ENCODE peak calls at places on chromosome 13, in eight cellular contexts. W is naive thymus-derived CD4-positive, alpha-beta T cell; F is EH; K is A549; P is cardiac muscle cell; L is GM13976; J is epithelial cell of esophagus; U is CD4-positive, alpha-beta T cell. Y is an unnamed sample.

GRCh38 chr13:84649853-84650252 is 767.6 kb upstream of the SLITRK1 start:
- DNase-seq in W (no peak), F (peak), K (no peak), P (no peak), L (no peak), J (peak), U (no peak), Y (no peak)

GRCh38 chr13:39571502-39572092 is 31.4 kb downstream of the LHFPL6 start:
- DNase-seq in W (no peak), F (no peak), K (no peak), P (no peak), L (no peak), J (no peak), U (no peak), Y (no peak)

GRCh38 chr13:98706446-98707110 is 45.9 kb downstream of the SLC15A1 start:
- DNase-seq in W (no peak), F (no peak), K (peak), P (peak), L (no peak), J (peak), U (no peak), Y (no peak)

GRCh38 chr13:66405908-66406802 is 824.0 kb downstream of the PCDH9 start:
- DNase-seq in W (no peak), F (peak), K (no peak), P (peak), L (no peak), J (peak), U (no peak), Y (no peak)

GRCh38 chr13:75326173-75327131 is 155.5 kb downstream of the TBC1D4 start:
- DNase-seq in W (peak), F (peak), K (no peak), P (peak), L (peak), J (peak), U (peak), Y (no peak)

GRCh38 chr13:87128006-87128405 is 543.2 kb upstream of the SLITRK5 start:
- DNase-seq in W (no peak), F (no peak), K (no peak), P (peak), L (no peak), J (peak), U (no peak), Y (no peak)

GRCh38 chr13:110700186-110700585 is 5.7 kb downstream of the CARS2 start:
- DNase-seq in W (no peak), F (no peak), K (no peak), P (no peak), L (no peak), J (no peak), U (no peak), Y (no peak)

GRCh38 chr13:34108396-34108795 is 290.4 kb downstream of the RFC3 start:
- DNase-seq in W (no peak), F (no peak), K (no peak), P (peak), L (no peak), J (no peak), U (no peak), Y (no peak)

GRCh38 chr13:32309812-32310706 is 5.1 kb downstream of the ZAR1L start:
- DNase-seq in W (peak), F (peak), K (peak), P (peak), L (peak), J (peak), U (no peak), Y (peak)

GRCh38 chr13:31049833-31050232 is 111.9 kb downstream of the HSPH1 start:
- DNase-seq in W (no peak), F (no peak), K (no peak), P (no peak), L (no peak), J (no peak), U (no peak), Y (no peak)

GRCh38 chr13:73876323-73876722 is 257.9 kb downstream of the KLF12 start:
- DNase-seq in W (no peak), F (peak), K (no peak), P (peak), L (no peak), J (no peak), U (no peak), Y (no peak)

GRCh38 chr13:111242585-111242984 is 77.9 kb upstream of the TEX29 start:
- DNase-seq in W (no peak), F (no peak), K (no peak), P (no peak), L (no peak), J (no peak), U (no peak), Y (no peak)

GRCh38 chr13:93721483-93721882 is 494.9 kb downstream of the GPC6 start:
- DNase-seq in W (no peak), F (no peak), K (no peak), P (no peak), L (no peak), J (no peak), U (no peak), Y (no peak)

GRCh38 chr13:98909016-98909415 is 68.8 kb downstream of the DOCK9 start:
- DNase-seq in W (no peak), F (no peak), K (no peak), P (no peak), L (no peak), J (peak), U (no peak), Y (no peak)

GRCh38 chr13:93172109-93172508 is 54.5 kb upstream of the GPC6 start:
- DNase-seq in W (no peak), F (peak), K (no peak), P (no peak), L (no peak), J (no peak), U (no peak), Y (no peak)

GRCh38 chr13:96780105-96780504 is 214.2 kb downstream of the OXGR1 start:
- DNase-seq in W (no peak), F (no peak), K (no peak), P (peak), L (no peak), J (peak), U (no peak), Y (no peak)

GRCh38 chr13:97100821-97101220 is 106.5 kb upstream of the OXGR1 start:
- DNase-seq in W (no peak), F (no peak), K (no peak), P (no peak), L (no peak), J (no peak), U (no peak), Y (no peak)

GRCh38 chr13:43405457-43405856 is 381.3 kb downstream of the ENOX1 start:
- DNase-seq in W (no peak), F (peak), K (no peak), P (peak), L (no peak), J (peak), U (no peak), Y (no peak)

GRCh38 chr13:43331676-43332075 is 308.3 kb downstream of the DNAJC15 start:
- DNase-seq in W (no peak), F (peak), K (no peak), P (peak), L (no peak), J (peak), U (no peak), Y (no peak)

GRCh38 chr13:89053418-89053817 is 1382.2 kb downstream of the SLITRK5 start:
- DNase-seq in W (no peak), F (no peak), K (no peak), P (no peak), L (no peak), J (no peak), U (no peak), Y (no peak)

GRCh38 chr13:21853779-21854178 is 182.9 kb downstream of the FGF9 start:
- DNase-seq in W (no peak), F (no peak), K (no peak), P (no peak), L (no peak), J (no peak), U (no peak), Y (no peak)

GRCh38 chr13:112374271-112374670 is 1.9 kb upstream of the SPACA7 start:
- DNase-seq in W (no peak), F (no peak), K (no peak), P (no peak), L (no peak), J (no peak), U (no peak), Y (no peak)

GRCh38 chr13:104318121-104318520 is 1251.9 kb upstream of the SLC10A2 start:
- DNase-seq in W (no peak), F (no peak), K (no peak), P (peak), L (no peak), J (peak), U (no peak), Y (no peak)

Y was measured in neural crest cell.